ENCODE peak calls at places on chromosomes 6 and 20, in four cellular contexts. One of them, this sample, is unnamed.

GRCh38 chr6:15620616-15621015 is 42.2 kb downstream of the DTNBP1 start:
- DNase-seq in GM10248: no peak
- DNase-seq in NCI-H1105 treated with DMSO at 0.1 percent for 48 hours: no peak
- DNase-seq in lower lobe of right lung: no peak
- DNase-seq in this sample: no peak

GRCh38 chr20:16400249-16400648 is 173.0 kb downstream of the KIF16B start:
- DNase-seq in GM10248: no peak
- DNase-seq in NCI-H1105 treated with DMSO at 0.1 percent for 48 hours: no peak
- DNase-seq in lower lobe of right lung: no peak
- DNase-seq in this sample: no peak

GRCh38 chr20:47927944-47928343 is 142.7 kb upstream of the SULF2 start:
- DNase-seq in GM10248: no peak
- DNase-seq in NCI-H1105 treated with DMSO at 0.1 percent for 48 hours: no peak
- DNase-seq in lower lobe of right lung: no peak
- DNase-seq in this sample: no peak

GRCh38 chr20:4153251-4153650 is 137.9 kb upstream of the RNF24 start:
- DNase-seq in GM10248: no peak
- DNase-seq in NCI-H1105 treated with DMSO at 0.1 percent for 48 hours: no peak
- DNase-seq in lower lobe of right lung: peak
- DNase-seq in this sample: no peak

GRCh38 chr20:51945177-51945576 is 142.9 kb upstream of the SALL4 start:
- DNase-seq in GM10248: no peak
- DNase-seq in NCI-H1105 treated with DMSO at 0.1 percent for 48 hours: no peak
- DNase-seq in lower lobe of right lung: no peak
- DNase-seq in this sample: no peak

GRCh38 chr6:16503919-16504554 is 257.2 kb downstream of the ATXN1 start:
- DNase-seq in GM10248: no peak
- DNase-seq in NCI-H1105 treated with DMSO at 0.1 percent for 48 hours: no peak
- DNase-seq in lower lobe of right lung: no peak
- DNase-seq in this sample: no peak

GRCh38 chr6:92545861-92546260 is 873.5 kb downstream of the EPHA7 start:
- DNase-seq in GM10248: no peak
- DNase-seq in NCI-H1105 treated with DMSO at 0.1 percent for 48 hours: no peak
- DNase-seq in lower lobe of right lung: no peak
- DNase-seq in this sample: no peak

GRCh38 chr20:38755324-38755910 is 7.2 kb downstream of the ACTR5 start:
- DNase-seq in GM10248: no peak
- DNase-seq in NCI-H1105 treated with DMSO at 0.1 percent for 48 hours: no peak
- DNase-seq in lower lobe of right lung: no peak
- DNase-seq in this sample: no peak

GRCh38 chr6:85747093-85747492 is 104.4 kb upstream of the SYNCRIP start:
- DNase-seq in GM10248: no peak
- DNase-seq in NCI-H1105 treated with DMSO at 0.1 percent for 48 hours: no peak
- DNase-seq in lower lobe of right lung: no peak
- DNase-seq in this sample: peak

GRCh38 chr6:13554929-13555333 is 19.5 kb upstream of the SIRT5 start:
- DNase-seq in GM10248: no peak
- DNase-seq in NCI-H1105 treated with DMSO at 0.1 percent for 48 hours: no peak
- DNase-seq in lower lobe of right lung: no peak
- DNase-seq in this sample: no peak

GRCh38 chr6:84417261-84417660 is 189.8 kb upstream of the CEP162 start:
- DNase-seq in GM10248: no peak
- DNase-seq in NCI-H1105 treated with DMSO at 0.1 percent for 48 hours: no peak
- DNase-seq in lower lobe of right lung: no peak
- DNase-seq in this sample: peak

GRCh38 chr6:1620504-1621327 is 11.0 kb downstream of the FOXC1 start:
- DNase-seq in GM10248: no peak
- DNase-seq in NCI-H1105 treated with DMSO at 0.1 percent for 48 hours: no peak
- DNase-seq in lower lobe of right lung: peak
- DNase-seq in this sample: no peak

GRCh38 chr20:63292292-63292701 is 689 bp upstream of the COL20A1 start:
- DNase-seq in GM10248: no peak
- DNase-seq in NCI-H1105 treated with DMSO at 0.1 percent for 48 hours: no peak
- DNase-seq in lower lobe of right lung: no peak
- DNase-seq in this sample: no peak

GRCh38 chr20:25005220-25005619 is 12.7 kb upstream of the APMAP start:
- DNase-seq in GM10248: no peak
- DNase-seq in NCI-H1105 treated with DMSO at 0.1 percent for 48 hours: no peak
- DNase-seq in lower lobe of right lung: no peak
- DNase-seq in this sample: no peak

GRCh38 chr6:107275330-107275865 is 160.1 kb upstream of the BEND3 start:
- DNase-seq in GM10248: no peak
- DNase-seq in NCI-H1105 treated with DMSO at 0.1 percent for 48 hours: no peak
- DNase-seq in lower lobe of right lung: no peak
- DNase-seq in this sample: no peak

GRCh38 chr20:34582911-34583310 is 24.4 kb downstream of the MAP1LC3A start:
- DNase-seq in GM10248: no peak
- DNase-seq in NCI-H1105 treated with DMSO at 0.1 percent for 48 hours: no peak
- DNase-seq in lower lobe of right lung: no peak
- DNase-seq in this sample: no peak

GRCh38 chr6:17169701-17170100 is 67.9 kb downstream of the STMND1 start:
- DNase-seq in GM10248: no peak
- DNase-seq in NCI-H1105 treated with DMSO at 0.1 percent for 48 hours: no peak
- DNase-seq in lower lobe of right lung: no peak
- DNase-seq in this sample: no peak

GRCh38 chr20:50020283-50020682 is 37.5 kb downstream of the SNAI1 start:
- DNase-seq in GM10248: no peak
- DNase-seq in NCI-H1105 treated with DMSO at 0.1 percent for 48 hours: no peak
- DNase-seq in lower lobe of right lung: no peak
- DNase-seq in this sample: no peak

GRCh38 chr6:11021714-11022113 is 22.4 kb downstream of the ELOVL2 start:
- DNase-seq in GM10248: no peak
- DNase-seq in NCI-H1105 treated with DMSO at 0.1 percent for 48 hours: no peak
- DNase-seq in lower lobe of right lung: no peak
- DNase-seq in this sample: no peak

GRCh38 chr20:58706975-58707681 is 14.5 kb downstream of the NPEPL1 start:
- DNase-seq in GM10248: no peak
- DNase-seq in NCI-H1105 treated with DMSO at 0.1 percent for 48 hours: no peak
- DNase-seq in lower lobe of right lung: no peak
- DNase-seq in this sample: no peak

GRCh38 chr20:46130534-46130933 is 12.4 kb downstream of the CD40 start:
- DNase-seq in GM10248: no peak
- DNase-seq in NCI-H1105 treated with DMSO at 0.1 percent for 48 hours: peak
- DNase-seq in lower lobe of right lung: no peak
- DNase-seq in this sample: no peak

GRCh38 chr6:87287251-87287650 is 35.1 kb upstream of the SMIM8 start:
- DNase-seq in GM10248: no peak
- DNase-seq in NCI-H1105 treated with DMSO at 0.1 percent for 48 hours: no peak
- DNase-seq in lower lobe of right lung: no peak
- DNase-seq in this sample: no peak

GRCh38 chr20:57369601-57370000 is 18.5 kb downstream of the RAE1 start:
- DNase-seq in GM10248: no peak
- DNase-seq in NCI-H1105 treated with DMSO at 0.1 percent for 48 hours: no peak
- DNase-seq in lower lobe of right lung: no peak
- DNase-seq in this sample: no peak

GRCh38 chr6:169341065-169341464 is 87.4 kb upstream of the THBS2 start:
- DNase-seq in GM10248: no peak
- DNase-seq in NCI-H1105 treated with DMSO at 0.1 percent for 48 hours: no peak
- DNase-seq in lower lobe of right lung: no peak
- DNase-seq in this sample: no peak

GRCh38 chr6:144757730-144758129 is 472.6 kb downstream of the UTRN start:
- DNase-seq in GM10248: no peak
- DNase-seq in NCI-H1105 treated with DMSO at 0.1 percent for 48 hours: no peak
- DNase-seq in lower lobe of right lung: no peak
- DNase-seq in this sample: no peak

GRCh38 chr20:41352106-41352505 is 11.5 kb downstream of the LPIN3 start:
- DNase-seq in GM10248: no peak
- DNase-seq in NCI-H1105 treated with DMSO at 0.1 percent for 48 hours: no peak
- DNase-seq in lower lobe of right lung: no peak
- DNase-seq in this sample: no peak